ENCODE peak calls at places on chromosomes 11 and 22, in seven cellular contexts. R is thoracic aorta, Q is cardiac muscle cell, S is astrocyte, H is HAP-1, V is hepatocyte, K is aorta. F is an unnamed sample. For H3K4me1 and H3K36me3, the result is how much of the 10 kb centered on the place peaks cover.

GRCh38 chr22:49469896-49470740 is 357.6 kb downstream of the BRD1 start:
- DNase-seq in R (no peak), Q (no peak), S (no peak), H (no peak), V (no peak), K (no peak), F (no peak)

GRCh38 chr11:10441652-10442503 is 13.2 kb upstream of the AMPD3 start:
- DNase-seq in R (no peak), Q (peak), S (peak), H (no peak), V (no peak), K (no peak), F (no peak)

GRCh38 chr11:44112083-44112865 is 16.8 kb downstream of the EXT2 start:
- DNase-seq in R (no peak), Q (peak), S (peak), H (no peak), V (peak), K (no peak), F (no peak)

GRCh38 chr11:77580712-77581337 is 8.9 kb upstream of the AQP11 start:
- DNase-seq in R (no peak), Q (peak), S (no peak), H (no peak), V (no peak), K (no peak), F (peak)

GRCh38 chr11:46342237-46342636 is 5.0 kb upstream of the DGKZ start:
- DNase-seq in R (no peak), Q (peak), S (no peak), H (no peak), V (peak), K (no peak), F (no peak)

GRCh38 chr11:8765294-8765693 is 82.7 kb downstream of the RPL27A start:
- DNase-seq in R (no peak), Q (peak), S (peak), H (no peak), V (peak), K (no peak), F (no peak)

GRCh38 chr11:101913631-101914030 is 1.2 kb upstream of the CEP126 start:
- DNase-seq in R (no peak), Q (no peak), S (no peak), H (no peak), V (no peak), K (no peak), F (no peak)

GRCh38 chr22:28016781-28017557 is 97.9 kb upstream of the PITPNB start:
- DNase-seq in R (no peak), Q (no peak), S (no peak), H (no peak), V (no peak), K (no peak), F (no peak)

GRCh38 chr11:10823152-10823579 is 14.4 kb upstream of the EIF4G2 start:
- DNase-seq in R (no peak), Q (no peak), S (no peak), H (no peak), V (no peak), K (no peak), F (no peak)

GRCh38 chr11:75264971-75265370 is 24.4 kb downstream of the TPBGL start:
- DNase-seq in R (no peak), Q (no peak), S (no peak), H (no peak), V (no peak), K (peak), F (no peak)

GRCh38 chr11:124415356-124415923 is 9.2 kb downstream of the OR8B4 start:
- DNase-seq in R (no peak), Q (peak), S (peak), H (peak), V (peak), K (no peak), F (no peak)

GRCh38 chr11:78660451-78660850 is 85.8 kb upstream of the NARS2 start:
- DNase-seq in R (no peak), Q (no peak), S (peak), H (no peak), V (no peak), K (no peak), F (peak)

GRCh38 chr11:65496304-65497140 is 2.3 kb upstream of the MALAT1 start:
- DNase-seq in R (no peak), Q (peak), S (no peak), H (no peak), V (peak), K (peak), F (no peak)

GRCh38 chr11:67635231-67635521 is 4.4 kb downstream of the TBX10 start:
- DNase-seq in R (no peak), Q (no peak), S (no peak), H (no peak), V (no peak), K (no peak), F (no peak)

GRCh38 chr22:50396751-50397370 is 53.7 kb downstream of the PPP6R2 start:
- DNase-seq in R (no peak), Q (no peak), S (no peak), H (no peak), V (peak), K (no peak), F (peak)

GRCh38 chr11:116910378-116910777 is 73.0 kb upstream of the APOA1 start:
- DNase-seq in R (no peak), Q (peak), S (peak), H (no peak), V (no peak), K (no peak), F (no peak)

GRCh38 chr11:100827934-100828661 is 141.0 kb downstream of the ARHGAP42 start:
- DNase-seq in R (no peak), Q (peak), S (peak), H (no peak), V (peak), K (no peak), F (peak)

GRCh38 chr11:134008593-134008992 is 51.8 kb upstream of the IGSF9B start:
- DNase-seq in R (no peak), Q (no peak), S (no peak), H (no peak), V (peak), K (no peak), F (no peak)

GRCh38 chr22:20816559-20816958 is 42.1 kb downstream of the PI4KA start:
- DNase-seq in R (no peak), Q (no peak), S (no peak), H (no peak), V (no peak), K (no peak), F (no peak)

GRCh38 chr11:61375709-61376108 is 13.5 kb downstream of the TMEM138 start:
- DNase-seq in R (no peak), Q (peak), S (peak), H (no peak), V (no peak), K (no peak), F (no peak)

GRCh38 chr22:30015846-30016245 is 64.4 kb upstream of the HORMAD2 start:
- DNase-seq in R (no peak), Q (no peak), S (peak), H (no peak), V (no peak), K (no peak), F (no peak)

GRCh38 chr22:36016656-36017055 is 12.0 kb downstream of the RBFOX2 start:
- DNase-seq in R (no peak), Q (peak), S (peak), H (peak), V (no peak), K (no peak), F (no peak)

GRCh38 chr11:14538271-14538925 is 18.2 kb upstream of the PSMA1 start:
- DNase-seq in R (no peak), Q (no peak), S (no peak), H (no peak), V (no peak), K (peak), F (no peak)

GRCh38 chr11:2186669-2187266 is 15.2 kb upstream of the TH start:
- DNase-seq in R (no peak), Q (peak), S (no peak), H (peak), V (peak), K (no peak), F (no peak)

GRCh38 chr22:37239336-37240239 is 4.5 kb downstream of the RAC2 start:
- DNase-seq in R (no peak), Q (no peak), S (no peak), H (no peak), V (no peak), K (peak), F (no peak)
- H3K4me1 ChIP-seq in R (under half), Q (under half), S (under half), H (under half), V (under half), K (under half), F (under half)

GRCh38 chr11:22859756-22860155 is 518 bp downstream of the CCDC179 start:
- DNase-seq in R (no peak), Q (no peak), S (no peak), H (no peak), V (no peak), K (no peak), F (no peak)
- H3K36me3 ChIP-seq in R (under half), Q (under half), S (under half), H (under half), V (under half), K (under half), F (under half)

GRCh38 chr22:43018615-43019014 is 3.7 kb upstream of the PACSIN2 start:
- DNase-seq in R (no peak), Q (no peak), S (no peak), H (no peak), V (no peak), K (no peak), F (peak)
- H3K4me3 ChIP-seq in R (no peak), Q (no peak), S (no peak), H (no peak), V (no peak), K (no peak), F (no peak)

DNA sequence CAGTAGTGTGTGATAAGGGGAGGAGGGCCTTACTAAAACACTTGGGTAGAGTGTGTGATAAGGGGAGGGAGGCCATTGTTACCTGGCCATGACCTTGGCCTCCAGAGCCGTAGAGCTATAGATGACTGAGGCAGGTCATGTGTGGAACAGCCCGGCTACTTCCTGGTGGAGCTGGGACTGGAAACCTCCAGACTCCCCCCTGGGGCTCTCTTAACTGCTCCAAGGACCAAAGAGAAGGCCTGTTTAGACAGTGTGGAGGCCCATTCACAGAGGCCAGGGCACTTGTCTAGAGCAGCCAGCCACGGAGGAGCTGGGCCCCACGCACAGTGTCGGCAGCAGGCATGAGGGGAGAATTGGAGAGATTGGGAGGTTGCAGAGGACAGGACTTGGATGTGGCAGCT is 12.5 kb upstream of the MICALL1 start:
- DNase-seq in R (no peak), Q (no peak), S (no peak), H (no peak), V (no peak), K (no peak), F (no peak)
- H3K4me1 ChIP-seq in R (under half), Q (under half), S (under half), H (under half), V (under half), K (under half), F (half or more)